ENCODE peak calls at places on chromosomes 12 and 14, in seven cellular contexts. H, J, T, F, G, Z and P are unnamed samples.

GRCh38 chr12:45357547-45358417 is 141.9 kb downstream of the ANO6 start:
- DNase-seq in H (no peak), J (peak), T (no peak), F (no peak), G (no peak), Z (peak), P (no peak)

GRCh38 chr12:95083471-95083870 is 10.1 kb upstream of the NR2C1 start:
- DNase-seq in H (no peak), J (no peak), T (no peak), F (no peak), G (no peak), Z (no peak), P (no peak)

GRCh38 chr12:57990241-57990883 is 49.0 kb downstream of the ATP23 start:
- DNase-seq in H (no peak), J (no peak), T (no peak), F (no peak), G (no peak), Z (no peak), P (no peak)

GRCh38 chr12:113689047-113689610 is 217.5 kb upstream of the LHX5 start:
- DNase-seq in H (no peak), J (no peak), T (no peak), F (no peak), G (no peak), Z (no peak), P (no peak)

GRCh38 chr14:52048132-52048531 is 20.7 kb downstream of the NID2 start:
- DNase-seq in H (no peak), J (no peak), T (no peak), F (no peak), G (no peak), Z (no peak), P (no peak)

GRCh38 chr14:73452341-73453191 is 5.8 kb downstream of the NUMB start:
- DNase-seq in H (no peak), J (no peak), T (no peak), F (no peak), G (no peak), Z (no peak), P (no peak)

GRCh38 chr14:39266589-39266870 is 32.8 kb downstream of the MIA2 start:
- DNase-seq in H (no peak), J (no peak), T (peak), F (no peak), G (peak), Z (peak), P (peak)

GRCh38 chr12:77553976-77554619 is 276.6 kb upstream of the NAV3 start:
- DNase-seq in H (peak), J (no peak), T (no peak), F (no peak), G (no peak), Z (no peak), P (no peak)

GRCh38 chr12:51911788-51912711 is 4.7 kb downstream of the ACVRL1 start:
- DNase-seq in H (no peak), J (peak), T (no peak), F (no peak), G (peak), Z (no peak), P (no peak)

GRCh38 chr14:69107407-69108003 is 45.4 kb downstream of the DCAF5 start:
- DNase-seq in H (peak), J (peak), T (no peak), F (peak), G (peak), Z (peak), P (no peak)

GRCh38 chr14:67268456-67269115 is 27.4 kb downstream of the PALS1 start:
- DNase-seq in H (no peak), J (no peak), T (peak), F (no peak), G (no peak), Z (no peak), P (no peak)

GRCh38 chr12:76180401-76181277 is 96.2 kb upstream of the NAP1L1 start:
- DNase-seq in H (no peak), J (no peak), T (no peak), F (no peak), G (peak), Z (no peak), P (no peak)

GRCh38 chr12:113650476-113650875 is 178.8 kb upstream of the LHX5 start:
- DNase-seq in H (no peak), J (no peak), T (no peak), F (no peak), G (no peak), Z (no peak), P (no peak)

GRCh38 chr12:45587877-45588530 is 141.5 kb upstream of the ARID2 start:
- DNase-seq in H (no peak), J (no peak), T (no peak), F (no peak), G (no peak), Z (no peak), P (no peak)

GRCh38 chr14:80606347-80606772 is 335.2 kb downstream of the CEP128 start:
- DNase-seq in H (no peak), J (peak), T (no peak), F (no peak), G (no peak), Z (no peak), P (no peak)

GRCh38 chr14:23294734-23295561 is 7.7 kb downstream of the PPP1R3E start:
- DNase-seq in H (no peak), J (peak), T (no peak), F (no peak), G (peak), Z (peak), P (peak)

GRCh38 chr12:28583771-28584261 is 393.6 kb downstream of the CCDC91 start:
- DNase-seq in H (no peak), J (no peak), T (no peak), F (no peak), G (no peak), Z (no peak), P (no peak)

GRCh38 chr12:115261691-115262398 is 577.9 kb upstream of the TBX3 start:
- DNase-seq in H (no peak), J (no peak), T (no peak), F (no peak), G (no peak), Z (peak), P (no peak)

GRCh38 chr14:48429512-48429911 is 754.1 kb upstream of the MDGA2 start:
- DNase-seq in H (no peak), J (peak), T (no peak), F (no peak), G (no peak), Z (no peak), P (no peak)

GRCh38 chr12:132364348-132364902 is 35.0 kb upstream of the GALNT9 start:
- DNase-seq in H (no peak), J (no peak), T (no peak), F (no peak), G (no peak), Z (no peak), P (no peak)

GRCh38 chr12:91577586-91578539 is 395.2 kb upstream of the DCN start:
- DNase-seq in H (no peak), J (peak), T (no peak), F (peak), G (no peak), Z (no peak), P (peak)

GRCh38 chr14:100302616-100303015 is 3.6 kb downstream of the SLC25A29 start:
- DNase-seq in H (no peak), J (no peak), T (no peak), F (no peak), G (no peak), Z (no peak), P (peak)

DNA sequence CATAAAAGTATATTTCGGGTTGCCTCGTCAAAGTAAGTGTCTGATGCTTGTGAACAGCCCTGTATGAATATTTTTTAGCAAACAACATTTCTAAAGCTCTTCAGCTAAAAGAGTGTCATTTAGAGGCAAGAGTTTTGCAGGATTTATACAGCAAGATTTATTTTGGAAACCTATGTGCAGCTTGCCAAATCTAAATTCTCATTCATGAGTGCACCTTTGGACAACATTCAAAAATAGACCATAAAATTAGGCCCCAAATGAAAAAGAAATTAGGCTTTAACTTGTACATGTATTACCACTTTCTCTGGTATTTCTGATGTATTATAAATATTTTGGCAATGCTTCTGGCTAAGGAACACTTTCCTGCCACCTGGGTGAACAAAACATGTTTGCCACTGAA is 224.4 kb upstream of the PDZRN4 start:
- DNase-seq in H (no peak), J (no peak), T (no peak), F (no peak), G (no peak), Z (no peak), P (no peak)
- TF ChIP-seq JUND in H (no peak), J (no peak), T (no peak), F (no peak), G (no peak), Z (no peak), P (no peak)

DNA sequence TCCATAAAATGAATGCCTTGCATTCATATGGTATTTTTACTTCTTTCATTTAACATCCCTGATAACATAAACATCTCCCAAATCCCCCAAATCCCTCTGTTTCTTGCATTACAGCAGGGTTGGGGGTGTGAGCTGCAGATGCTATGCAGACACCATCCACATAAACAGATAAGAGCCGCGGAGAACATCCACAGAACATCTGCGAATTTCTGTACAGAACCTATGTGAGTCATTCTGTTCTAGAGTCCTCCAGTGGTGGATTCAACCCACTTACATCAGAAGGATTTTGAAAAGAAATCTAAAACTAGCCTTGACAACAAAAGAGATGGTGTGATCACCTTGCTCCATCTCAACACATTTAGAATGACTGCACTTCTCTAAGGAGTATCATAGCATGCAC is 20.3 kb downstream of the FBLN5 start:
- DNase-seq in H (no peak), J (no peak), T (no peak), F (no peak), G (no peak), Z (no peak), P (no peak)
- TF ChIP-seq JUND in H (no peak), J (no peak), T (no peak), F (no peak), G (no peak), Z (no peak), P (no peak)

GRCh38 chr12:108950991-108951739 is 69.7 kb downstream of the SVOP start:
- DNase-seq in H (peak), J (peak), T (peak), F (peak), G (peak), Z (peak), P (peak)
- TF ChIP-seq JUND in H (no peak), J (no peak), T (no peak), F (no peak), G (peak), Z (no peak), P (no peak)

GRCh38 chr12:7711133-7711532 is at the start of gene DPPA3:
- DNase-seq in H (no peak), J (no peak), T (no peak), F (no peak), G (no peak), Z (no peak), P (no peak)

GRCh38 chr12:7712841-7713442 is 1.7 kb downstream of the DPPA3 start:
- DNase-seq in H (no peak), J (no peak), T (no peak), F (no peak), G (no peak), Z (no peak), P (no peak)

DNA sequence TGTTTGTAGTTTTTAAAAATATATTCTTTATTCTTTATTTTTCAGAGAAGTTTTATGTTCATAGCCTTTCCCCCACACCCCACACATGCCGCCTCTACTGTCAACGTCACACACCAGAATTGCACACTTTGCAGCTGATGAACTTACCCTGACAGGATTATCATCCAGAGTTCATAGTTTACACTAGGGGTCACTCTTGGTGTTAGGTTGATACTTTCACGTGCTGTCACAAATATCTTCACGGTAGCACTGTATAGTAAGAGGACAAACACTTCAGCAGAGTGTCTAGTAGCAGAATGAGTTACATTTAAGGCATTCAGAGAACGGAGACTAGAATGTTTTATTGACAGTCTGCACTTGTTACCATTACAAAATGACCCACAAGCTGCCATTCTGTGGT is 5.2 kb downstream of the DPPA3 start:
- DNase-seq in H (no peak), J (no peak), T (no peak), F (peak), G (peak), Z (peak), P (peak)
- TF ChIP-seq JUND in H (no peak), J (no peak), T (no peak), F (no peak), G (no peak), Z (no peak), P (no peak)

GRCh38 chr12:69508581-69508980 is 38.4 kb downstream of the FRS2 start:
- DNase-seq in H (no peak), J (no peak), T (no peak), F (no peak), G (no peak), Z (no peak), P (no peak)

GRCh38 chr12:69511016-69511415 is 40.8 kb downstream of the FRS2 start:
- DNase-seq in H (no peak), J (no peak), T (no peak), F (no peak), G (no peak), Z (no peak), P (no peak)

GRCh38 chr12:69510176-69510827 is 40.1 kb downstream of the FRS2 start:
- DNase-seq in H (no peak), J (no peak), T (no peak), F (no peak), G (no peak), Z (no peak), P (no peak)

GRCh38 chr12:69508091-69508490 is 37.9 kb downstream of the FRS2 start:
- DNase-seq in H (no peak), J (no peak), T (no peak), F (no peak), G (no peak), Z (no peak), P (no peak)

GRCh38 chr12:69509308-69509736 is 39.1 kb downstream of the FRS2 start:
- DNase-seq in H (no peak), J (peak), T (no peak), F (no peak), G (no peak), Z (no peak), P (no peak)
- TF ChIP-seq JUND in H (no peak), J (peak), T (no peak), F (no peak), G (no peak), Z (no peak), P (no peak)

GRCh38 chr12:12181516-12181915 is 85.3 kb downstream of the LRP6 start:
- DNase-seq in H (no peak), J (no peak), T (no peak), F (no peak), G (no peak), Z (no peak), P (no peak)

GRCh38 chr12:12182926-12183325 is 83.9 kb downstream of the LRP6 start:
- DNase-seq in H (no peak), J (no peak), T (no peak), F (no peak), G (no peak), Z (no peak), P (no peak)

GRCh38 chr12:12180575-12180974 is 86.3 kb downstream of the LRP6 start:
- DNase-seq in H (no peak), J (no peak), T (no peak), F (no peak), G (no peak), Z (no peak), P (no peak)

GRCh38 chr12:12178545-12178944 is 88.3 kb downstream of the LRP6 start:
- DNase-seq in H (no peak), J (peak), T (no peak), F (no peak), G (no peak), Z (no peak), P (no peak)

GRCh38 chr12:12180136-12180535 is 86.7 kb downstream of the LRP6 start:
- DNase-seq in H (no peak), J (no peak), T (no peak), F (no peak), G (no peak), Z (no peak), P (no peak)
- TF ChIP-seq JUND in H (no peak), J (no peak), T (no peak), F (no peak), G (no peak), Z (no peak), P (no peak)

GRCh38 chr12:27434673-27435565 is 11.6 kb upstream of the SMCO2 start:
- DNase-seq in H (no peak), J (peak), T (no peak), F (no peak), G (peak), Z (no peak), P (peak)
- TF ChIP-seq JUND in H (no peak), J (no peak), T (no peak), F (no peak), G (no peak), Z (no peak), P (no peak)

GRCh38 chr12:6056406-6057211 is 67.9 kb downstream of the VWF start:
- DNase-seq in H (no peak), J (peak), T (peak), F (peak), G (peak), Z (peak), P (no peak)
- TF ChIP-seq JUND in H (no peak), J (no peak), T (no peak), F (no peak), G (no peak), Z (no peak), P (no peak)